ENCODE peak calls at places on chromosome 9, in five cellular contexts. One of them, this sample, is unnamed.
A peak's percentile ranks its signal among the peaks of the same experiment; 100 is the strongest.

GRCh38 chr9:99753436-99753835 is 68.2 kb upstream of the NR4A3 start:
- DNase-seq in tibial nerve: no peak
- DNase-seq in aorta: no peak
- DNase-seq in A549: no peak
- DNase-seq in colonic mucosa: no peak
- DNase-seq in this sample: no peak

GRCh38 chr9:37913480-37914153 is 9.7 kb upstream of the SLC25A51 start:
- DNase-seq in tibial nerve: peak; percentile 92
- DNase-seq in aorta: peak; percentile 81
- DNase-seq in A549: peak; percentile 78
- DNase-seq in colonic mucosa: peak; percentile 88
- DNase-seq in this sample: peak; percentile 83

GRCh38 chr9:107274953-107275422 is 8.1 kb upstream of the RAD23B start:
- DNase-seq in tibial nerve: peak; percentile 41
- DNase-seq in aorta: no peak
- DNase-seq in A549: peak; percentile 74
- DNase-seq in colonic mucosa: no peak
- DNase-seq in this sample: no peak

GRCh38 chr9:5872496-5872895 is 18.2 kb upstream of the MLANA start:
- DNase-seq in tibial nerve: no peak
- DNase-seq in aorta: no peak
- DNase-seq in A549: no peak
- DNase-seq in colonic mucosa: no peak
- DNase-seq in this sample: no peak

GRCh38 chr9:133367778-133368177 is 8.1 kb downstream of the SURF4 start:
- DNase-seq in tibial nerve: no peak
- DNase-seq in aorta: no peak
- DNase-seq in A549: no peak
- DNase-seq in colonic mucosa: no peak
- DNase-seq in this sample: no peak

GRCh38 chr9:96495341-96495740 is 45.4 kb downstream of the HABP4 start:
- DNase-seq in tibial nerve: no peak
- DNase-seq in aorta: no peak
- DNase-seq in A549: no peak
- DNase-seq in colonic mucosa: no peak
- DNase-seq in this sample: no peak

GRCh38 chr9:70133253-70134208 is 89.9 kb downstream of the MAMDC2 start:
- DNase-seq in tibial nerve: no peak
- DNase-seq in aorta: no peak
- DNase-seq in A549: no peak
- DNase-seq in colonic mucosa: no peak
- DNase-seq in this sample: no peak

GRCh38 chr9:135565636-135566035 is 4.1 kb downstream of the PAEP start:
- DNase-seq in tibial nerve: no peak
- DNase-seq in aorta: no peak
- DNase-seq in A549: no peak
- DNase-seq in colonic mucosa: no peak
- DNase-seq in this sample: no peak

GRCh38 chr9:112271466-112272098 is 61.8 kb downstream of the PTBP3 start:
- DNase-seq in tibial nerve: no peak
- DNase-seq in aorta: no peak
- DNase-seq in A549: peak; percentile 46
- DNase-seq in colonic mucosa: no peak
- DNase-seq in this sample: no peak

GRCh38 chr9:14296462-14296861 is 17.5 kb downstream of the NFIB start:
- DNase-seq in tibial nerve: no peak
- DNase-seq in aorta: peak; percentile 68
- DNase-seq in A549: no peak
- DNase-seq in colonic mucosa: no peak
- DNase-seq in this sample: no peak

GRCh38 chr9:107693620-107694326 is 204.2 kb upstream of the KLF4 start:
- DNase-seq in tibial nerve: no peak
- DNase-seq in aorta: no peak
- DNase-seq in A549: no peak
- DNase-seq in colonic mucosa: no peak
- DNase-seq in this sample: no peak

GRCh38 chr9:126298319-126298801 is 28.3 kb upstream of the MVB12B start:
- DNase-seq in tibial nerve: no peak
- DNase-seq in aorta: no peak
- DNase-seq in A549: no peak
- DNase-seq in colonic mucosa: peak; percentile 63
- DNase-seq in this sample: no peak

GRCh38 chr9:85569988-85570387 is 171.8 kb downstream of the AGTPBP1 start:
- DNase-seq in tibial nerve: no peak
- DNase-seq in aorta: no peak
- DNase-seq in A549: no peak
- DNase-seq in colonic mucosa: no peak
- DNase-seq in this sample: no peak

GRCh38 chr9:115285806-115286205 is 167.8 kb upstream of the TNC start:
- DNase-seq in tibial nerve: no peak
- DNase-seq in aorta: no peak
- DNase-seq in A549: no peak
- DNase-seq in colonic mucosa: no peak
- DNase-seq in this sample: no peak

GRCh38 chr9:85483214-85483613 is 258.5 kb downstream of the AGTPBP1 start:
- DNase-seq in tibial nerve: no peak
- DNase-seq in aorta: no peak
- DNase-seq in A549: peak; percentile 32
- DNase-seq in colonic mucosa: no peak
- DNase-seq in this sample: no peak

DNA sequence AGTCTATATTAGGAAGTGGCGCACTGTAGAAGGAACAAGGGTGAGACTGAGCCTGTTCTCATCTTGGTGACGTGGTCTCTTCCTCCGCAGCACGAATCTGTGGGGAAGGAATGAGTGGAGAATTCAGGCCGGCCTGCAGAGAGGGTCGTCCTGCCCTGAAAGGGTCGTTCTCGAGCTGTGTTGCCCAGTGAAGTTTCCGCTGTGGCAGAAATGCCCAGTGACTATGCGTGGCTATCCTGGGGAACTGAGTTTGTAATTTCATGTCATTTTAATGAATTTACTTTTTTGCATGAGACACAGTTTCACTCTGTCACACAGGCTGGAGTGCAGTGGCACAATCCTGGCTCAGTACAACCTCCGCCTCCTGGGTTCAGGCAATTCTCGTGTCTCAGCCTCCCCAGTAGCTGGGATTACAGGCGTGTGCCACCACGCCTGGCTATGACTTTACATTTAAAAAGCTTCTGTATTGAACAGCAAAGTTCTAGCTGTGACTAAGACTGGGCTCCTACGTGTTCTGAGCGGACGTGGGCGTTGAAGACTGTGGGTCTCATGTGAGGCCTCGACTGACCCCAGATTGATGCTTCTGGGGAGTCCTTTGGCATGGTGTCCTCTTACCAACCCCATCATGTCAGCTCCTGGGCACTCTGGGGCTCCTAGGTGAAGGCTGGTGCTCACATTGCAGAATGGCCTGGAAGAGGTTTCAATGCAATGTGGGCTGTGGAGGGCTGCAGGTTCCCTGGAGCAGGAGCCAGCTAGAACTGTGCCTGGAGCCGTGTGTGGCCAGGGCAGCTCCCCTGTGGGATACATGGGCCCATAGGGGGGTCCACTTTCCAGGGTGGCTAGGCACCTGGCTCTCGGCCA is 29.4 kb downstream of the SLC25A25 start:
- DNase-seq in tibial nerve: no peak
- DNase-seq in aorta: no peak
- DNase-seq in A549: no peak
- DNase-seq in colonic mucosa: no peak
- DNase-seq in this sample: no peak
- H3K4me3 ChIP-seq in tibial nerve: peak overlapping the region; percentile 52
- H3K4me3 ChIP-seq in aorta: no peak overlapping the region
- H3K4me3 ChIP-seq in A549: peak overlapping the region; percentile 15
- H3K4me3 ChIP-seq in colonic mucosa: no peak overlapping the region
- H3K4me3 ChIP-seq in this sample: no peak overlapping the region

GRCh38 chr9:78680196-78680595 is 383.3 kb downstream of the PSAT1 start:
- DNase-seq in tibial nerve: no peak
- DNase-seq in aorta: no peak
- DNase-seq in A549: no peak
- DNase-seq in colonic mucosa: no peak
- DNase-seq in this sample: no peak

GRCh38 chr9:78676623-78677022 is 379.7 kb downstream of the PSAT1 start:
- DNase-seq in tibial nerve: no peak
- DNase-seq in aorta: no peak
- DNase-seq in A549: no peak
- DNase-seq in colonic mucosa: no peak
- DNase-seq in this sample: no peak

GRCh38 chr9:78676009-78676408 is 379.1 kb downstream of the PSAT1 start:
- DNase-seq in tibial nerve: no peak
- DNase-seq in aorta: no peak
- DNase-seq in A549: no peak
- DNase-seq in colonic mucosa: no peak
- DNase-seq in this sample: no peak

GRCh38 chr9:78677326-78677725 is 380.4 kb downstream of the PSAT1 start:
- DNase-seq in tibial nerve: no peak
- DNase-seq in aorta: no peak
- DNase-seq in A549: no peak
- DNase-seq in colonic mucosa: no peak
- DNase-seq in this sample: no peak

DNA sequence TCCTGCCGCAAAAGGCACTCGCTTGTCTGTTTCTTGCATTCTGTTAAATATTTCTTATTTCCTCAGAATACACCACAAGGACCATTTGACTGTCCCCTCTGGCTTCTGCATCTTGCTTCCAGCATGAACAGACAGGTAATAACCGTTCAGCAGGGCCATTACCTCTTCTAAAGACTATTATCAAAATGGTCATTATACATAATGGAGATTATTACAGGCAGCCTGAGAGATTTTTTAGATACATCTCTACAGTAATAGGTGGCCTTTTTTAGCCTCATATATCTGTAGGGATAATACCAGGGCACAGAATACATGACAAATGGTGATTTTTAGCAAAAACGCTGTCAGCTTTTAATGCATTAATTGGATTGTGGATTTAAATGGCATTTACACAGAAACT is 382.0 kb downstream of the PSAT1 start:
- DNase-seq in tibial nerve: no peak
- DNase-seq in aorta: no peak
- DNase-seq in A549: no peak
- DNase-seq in colonic mucosa: no peak
- DNase-seq in this sample: no peak
- H3K27ac ChIP-seq in tibial nerve: no peak overlapping the region
- H3K27ac ChIP-seq in aorta: no peak overlapping the region
- H3K27ac ChIP-seq in A549: no peak overlapping the region
- H3K27ac ChIP-seq in colonic mucosa: no peak overlapping the region
- H3K27ac ChIP-seq in this sample: no peak overlapping the region

GRCh38 chr9:20985851-20986600 is 45.4 kb downstream of the HACD4 start:
- DNase-seq in tibial nerve: no peak
- DNase-seq in aorta: no peak
- DNase-seq in A549: no peak
- DNase-seq in colonic mucosa: no peak
- DNase-seq in this sample: no peak

GRCh38 chr9:20980713-20981481 is 50.5 kb downstream of the HACD4 start:
- DNase-seq in tibial nerve: no peak
- DNase-seq in aorta: no peak
- DNase-seq in A549: no peak
- DNase-seq in colonic mucosa: no peak
- DNase-seq in this sample: no peak

GRCh38 chr9:20984471-20984870 is 47.0 kb downstream of the HACD4 start:
- DNase-seq in tibial nerve: no peak
- DNase-seq in aorta: no peak
- DNase-seq in A549: no peak
- DNase-seq in colonic mucosa: no peak
- DNase-seq in this sample: no peak

DNA sequence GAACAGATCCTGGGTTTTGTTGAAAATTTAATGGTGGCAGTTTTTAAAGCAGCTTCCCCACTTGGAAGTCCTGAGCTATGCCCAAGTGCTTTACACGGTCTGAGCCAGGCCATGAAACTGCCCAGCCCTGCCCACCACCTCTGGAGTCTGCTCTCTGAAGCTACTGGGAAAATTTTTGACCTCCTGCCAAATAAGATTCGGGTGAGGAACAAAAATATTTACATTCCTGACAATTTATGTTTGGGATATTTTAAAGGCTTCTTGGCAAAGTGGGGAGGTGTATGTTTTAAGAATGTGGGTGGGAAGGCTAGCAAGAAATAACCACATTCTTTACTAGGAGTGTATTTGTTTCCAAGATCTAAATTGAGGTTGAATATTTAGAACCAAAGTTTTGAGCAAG is 50.0 kb downstream of the HACD4 start:
- DNase-seq in tibial nerve: no peak
- DNase-seq in aorta: peak; percentile 68
- DNase-seq in A549: peak; percentile 11
- DNase-seq in colonic mucosa: no peak
- DNase-seq in this sample: no peak
- H3K4me3 ChIP-seq in tibial nerve: no peak overlapping the region
- H3K4me3 ChIP-seq in aorta: no peak overlapping the region
- H3K4me3 ChIP-seq in A549: no peak overlapping the region
- H3K4me3 ChIP-seq in colonic mucosa: no peak overlapping the region
- H3K4me3 ChIP-seq in this sample: no peak overlapping the region

GRCh38 chr9:27371382-27371781 is 74.4 kb upstream of the EQTN start:
- DNase-seq in tibial nerve: no peak
- DNase-seq in aorta: no peak
- DNase-seq in A549: peak; percentile 67
- DNase-seq in colonic mucosa: peak; percentile 64
- DNase-seq in this sample: no peak
- H3K27ac ChIP-seq in tibial nerve: peak overlapping the region; percentile 15
- H3K27ac ChIP-seq in aorta: no peak overlapping the region
- H3K27ac ChIP-seq in A549: peak overlapping the region; percentile 58
- H3K27ac ChIP-seq in colonic mucosa: peak overlapping the region; percentile 76
- H3K27ac ChIP-seq in this sample: no peak overlapping the region

DNA sequence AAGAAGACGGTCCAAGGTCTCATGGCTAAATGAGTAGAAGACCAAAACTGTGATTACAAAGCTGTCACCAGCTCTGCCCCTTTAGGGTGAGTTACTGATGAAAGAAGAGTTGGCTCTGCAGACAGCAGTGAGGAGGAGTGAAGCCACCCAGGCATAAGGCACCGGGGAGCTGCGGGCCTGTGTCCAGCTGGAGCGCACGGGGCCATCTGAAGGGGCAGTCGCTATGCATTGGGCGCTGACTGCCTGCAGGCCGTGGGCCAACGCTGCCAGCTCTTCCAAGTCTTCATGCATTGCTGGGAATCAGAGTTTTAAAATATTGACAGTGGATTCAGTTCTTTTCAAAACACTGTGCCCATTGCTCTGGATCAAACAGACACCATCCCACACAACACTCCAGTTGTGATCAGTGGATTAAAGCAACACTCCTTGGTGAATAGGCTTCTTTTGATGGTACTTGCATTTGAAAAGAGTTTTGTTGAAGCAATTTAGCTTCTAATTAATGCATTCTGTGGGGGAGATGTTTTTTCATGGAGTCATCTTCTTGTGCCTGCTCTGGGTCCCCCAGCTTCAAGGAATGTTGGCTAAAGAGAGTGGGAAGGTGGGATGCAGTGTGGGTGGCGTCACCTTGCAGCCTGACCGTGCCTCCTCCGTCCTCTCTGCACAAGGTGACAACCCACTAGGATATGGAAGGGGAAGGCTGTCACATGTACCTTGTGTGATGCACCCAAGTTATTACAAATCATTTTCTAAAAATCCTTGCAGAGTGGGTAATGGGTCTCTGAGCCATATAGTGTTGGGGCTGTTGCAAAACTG is 70.5 kb downstream of the DAPK1 start:
- DNase-seq in tibial nerve: no peak
- DNase-seq in aorta: no peak
- DNase-seq in A549: no peak
- DNase-seq in colonic mucosa: no peak
- DNase-seq in this sample: no peak
- H3K4me3 ChIP-seq in tibial nerve: no peak overlapping the region
- H3K4me3 ChIP-seq in aorta: no peak overlapping the region
- H3K4me3 ChIP-seq in A549: no peak overlapping the region
- H3K4me3 ChIP-seq in colonic mucosa: no peak overlapping the region
- H3K4me3 ChIP-seq in this sample: no peak overlapping the region

This sample was measured in CD8-positive, alpha-beta T cell.